ENCODE peak calls at places on chromosome 11, in four cellular contexts. S, V, O and G are unnamed samples.

GRCh38 chr11:72685560-72686480 is 11.6 kb upstream of the PDE2A start:
- DNase-seq in O (peak), S (no peak), V (no peak), G (no peak)

GRCh38 chr11:74171630-74172465 is 759 bp downstream of the PPME1 start:
- DNase-seq in S (no peak), O (no peak), V (peak), G (no peak)

GRCh38 chr11:102323542-102324261 is 6.4 kb downstream of the BIRC3 start:
- DNase-seq in S (no peak), V (peak), O (no peak), G (no peak)

GRCh38 chr11:126355926-126356897 is 726 bp downstream of the ST3GAL4 start:
- DNase-seq in V (no peak), O (no peak), S (no peak), G (peak)

GRCh38 chr11:118017631-118018315 is 31.6 kb downstream of the IL10RA start:
- DNase-seq in V (no peak), S (no peak), O (no peak), G (no peak)

GRCh38 chr11:3341298-3341697 is 37.6 kb downstream of the ZNF195 start:
- DNase-seq in V (peak), O (peak), S (peak), G (peak)

GRCh38 chr11:124481365-124482323 is 36.1 kb upstream of the OR8B8 start:
- DNase-seq in O (no peak), S (peak), V (peak), G (no peak)

GRCh38 chr11:75721852-75722668 is 4.4 kb downstream of the MOGAT2 start:
- DNase-seq in O (no peak), S (no peak), V (no peak), G (no peak)

GRCh38 chr11:67230406-67230805 is 35.9 kb upstream of the GRK2 start:
- DNase-seq in O (no peak), V (peak), S (no peak), G (no peak)

GRCh38 chr11:69474736-69475135 is 6.7 kb upstream of the LINC01488 start:
- DNase-seq in V (no peak), O (no peak), S (no peak), G (no peak)

GRCh38 chr11:7278314-7278917 is 26.7 kb downstream of the SYT9 start:
- DNase-seq in S (peak), O (no peak), V (peak), G (peak)

GRCh38 chr11:39190751-39191150 is 2268.7 kb downstream of the LRRC4C start:
- DNase-seq in S (no peak), V (no peak), O (no peak), G (no peak)

GRCh38 chr11:2533642-2534115 is 88.9 kb downstream of the KCNQ1 start:
- DNase-seq in O (no peak), V (peak), S (no peak), G (no peak)

GRCh38 chr11:61195016-61195695 is 8.2 kb upstream of the PGA3 start:
- DNase-seq in O (no peak), V (no peak), S (no peak), G (no peak)

GRCh38 chr11:61069427-61069826 is 32.9 kb upstream of the CD5 start:
- DNase-seq in O (no peak), S (no peak), V (no peak), G (no peak)

GRCh38 chr11:34565417-34566208 is 52.0 kb upstream of the ELF5 start:
- DNase-seq in V (no peak), O (no peak), S (peak), G (peak)

GRCh38 chr11:8369592-8370205 is 106.0 kb upstream of the LMO1 start:
- DNase-seq in S (no peak), V (no peak), O (no peak), G (no peak)

GRCh38 chr11:110897035-110897434 is 184.8 kb upstream of the ARHGAP20 start:
- DNase-seq in V (no peak), O (no peak), S (no peak), G (no peak)

GRCh38 chr11:122202161-122202950 is 86.3 kb upstream of the BLID start:
- DNase-seq in O (no peak), S (no peak), V (no peak), G (no peak)

GRCh38 chr11:61290905-61291690 is 4.0 kb downstream of the VWCE start:
- DNase-seq in V (no peak), O (no peak), S (no peak), G (peak)

GRCh38 chr11:65421204-65422103 is 1.1 kb upstream of the NEAT1 start:
- DNase-seq in O (peak), S (peak), V (peak), G (peak)

GRCh38 chr11:61917357-61918109 is at the start of gene RAB3IL1:
- DNase-seq in S (no peak), V (no peak), O (no peak), G (no peak)

GRCh38 chr11:75031224-75031753 is 42.6 kb downstream of the NEU3 start:
- DNase-seq in S (no peak), O (no peak), V (peak), G (no peak)

GRCh38 chr11:43392713-43393112 is 34.0 kb downstream of the TTC17 start:
- DNase-seq in S (no peak), O (no peak), V (no peak), G (no peak)

GRCh38 chr11:120563698-120564572 is 52.4 kb downstream of the GRIK4 start:
- DNase-seq in V (no peak), S (peak), O (no peak), G (no peak)

GRCh38 chr11:96340555-96340885 is 2.5 kb downstream of the MAML2 start:
- DNase-seq in O (no peak), S (no peak), V (no peak), G (no peak)

GRCh38 chr11:122746050-122746478 is 90.5 kb downstream of the UBASH3B start:
- DNase-seq in O (peak), S (no peak), V (no peak), G (peak)

GRCh38 chr11:33734441-33735165 is 1.6 kb downstream of the CD59 start:
- DNase-seq in O (no peak), V (peak), S (no peak), G (no peak)

GRCh38 chr11:117946842-117947526 is 17.8 kb upstream of the TMPRSS13 start:
- DNase-seq in S (peak), O (peak), V (peak), G (peak)

GRCh38 chr11:85960678-85961077 is 105.5 kb downstream of the CCDC83 start:
- DNase-seq in O (no peak), V (no peak), S (no peak), G (no peak)

GRCh38 chr11:108016647-108017046 is 7.9 kb downstream of the CUL5 start:
- DNase-seq in S (no peak), O (no peak), V (no peak), G (no peak)